ENCODE peak calls at places on chromosomes 5 and 9, in four cellular contexts. One of them, this sample, is unnamed. For H3K9me2, the result is how much of the 10 kb centered on the place peaks cover.

GRCh38 chr5:141838326-141839014 is 39.7 kb downstream of the PCDH1 start:
- DNase-seq in MM.1S: no peak
- DNase-seq in GM23248: no peak
- DNase-seq in PC-3: no peak
- DNase-seq in this sample: no peak

GRCh38 chr9:35771079-35771441 is 17.0 kb upstream of the MSMP start:
- DNase-seq in GM23248: no peak
- DNase-seq in PC-3: peak
- DNase-seq in MM.1S: no peak
- DNase-seq in this sample: no peak

GRCh38 chr9:89903076-89903475 is 298.3 kb downstream of the GADD45G start:
- DNase-seq in PC-3: no peak
- DNase-seq in GM23248: no peak
- DNase-seq in MM.1S: no peak
- DNase-seq in this sample: no peak

GRCh38 chr5:172795401-172795977 is 24.5 kb upstream of the DUSP1 start:
- DNase-seq in PC-3: no peak
- DNase-seq in GM23248: peak
- DNase-seq in MM.1S: no peak
- DNase-seq in this sample: no peak

GRCh38 chr9:602716-603115 is 238.8 kb upstream of the DMRT1 start:
- DNase-seq in GM23248: no peak
- DNase-seq in PC-3: no peak
- DNase-seq in MM.1S: no peak
- DNase-seq in this sample: no peak

GRCh38 chr9:101453776-101454570 is 18.4 kb upstream of the ALDOB start:
- DNase-seq in GM23248: peak
- DNase-seq in MM.1S: no peak
- DNase-seq in PC-3: no peak
- DNase-seq in this sample: no peak

GRCh38 chr5:142720561-142721275 is 34.8 kb upstream of the FGF1 start:
- DNase-seq in MM.1S: peak
- DNase-seq in GM23248: no peak
- DNase-seq in PC-3: peak
- DNase-seq in this sample: no peak

GRCh38 chr9:97076238-97076637 is 37.3 kb upstream of the CTSV start:
- DNase-seq in PC-3: no peak
- DNase-seq in GM23248: no peak
- DNase-seq in MM.1S: no peak
- DNase-seq in this sample: no peak

GRCh38 chr5:98602534-98603112 is 170.8 kb upstream of the RGMB start:
- DNase-seq in PC-3: no peak
- DNase-seq in GM23248: no peak
- DNase-seq in MM.1S: no peak
- DNase-seq in this sample: no peak

GRCh38 chr5:170752257-170753215 is 31.0 kb upstream of the GABRP start:
- DNase-seq in PC-3: no peak
- DNase-seq in GM23248: no peak
- DNase-seq in MM.1S: no peak
- DNase-seq in this sample: no peak

DNA sequence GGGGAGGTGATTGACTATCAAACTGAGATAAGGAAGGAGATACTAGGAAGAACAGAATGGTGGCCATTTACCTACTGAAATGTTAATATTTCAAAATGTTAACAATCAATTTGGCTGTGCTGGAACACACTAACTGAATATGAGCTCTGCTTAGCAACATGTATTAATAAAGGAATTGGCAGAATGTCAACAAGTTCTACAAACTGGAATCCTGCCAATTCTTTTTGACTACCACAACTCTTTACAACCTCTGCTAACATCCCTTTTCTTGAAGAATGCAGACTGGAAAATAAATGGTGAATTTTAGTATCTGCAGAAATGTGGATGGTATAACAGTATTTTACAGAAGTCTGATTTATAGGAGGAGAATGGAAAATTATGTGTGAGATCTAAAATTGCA is 446.4 kb downstream of the ISL1 start:
- DNase-seq in GM23248: no peak
- DNase-seq in PC-3: peak
- DNase-seq in MM.1S: no peak
- DNase-seq in this sample: no peak
- H3K27ac ChIP-seq in GM23248: no peak
- H3K27ac ChIP-seq in PC-3: peak
- H3K27ac ChIP-seq in MM.1S: no peak
- H3K27ac ChIP-seq in this sample: no peak

GRCh38 chr5:8208307-8208706 is 339.4 kb downstream of the MTRR start:
- DNase-seq in PC-3: no peak
- DNase-seq in MM.1S: no peak
- DNase-seq in GM23248: no peak
- DNase-seq in this sample: no peak
- H3K4me3 ChIP-seq in PC-3: no peak
- H3K4me3 ChIP-seq in MM.1S: no peak
- H3K4me3 ChIP-seq in GM23248: no peak
- H3K4me3 ChIP-seq in this sample: no peak

GRCh38 chr9:82894961-82895902 is 167.7 kb downstream of the RASEF start:
- DNase-seq in GM23248: no peak
- DNase-seq in MM.1S: no peak
- DNase-seq in PC-3: no peak
- DNase-seq in this sample: no peak
- H3K9me2 ChIP-seq in GM23248: under half
- H3K9me2 ChIP-seq in MM.1S: under half
- H3K9me2 ChIP-seq in PC-3: under half
- H3K9me2 ChIP-seq in this sample: under half

DNA sequence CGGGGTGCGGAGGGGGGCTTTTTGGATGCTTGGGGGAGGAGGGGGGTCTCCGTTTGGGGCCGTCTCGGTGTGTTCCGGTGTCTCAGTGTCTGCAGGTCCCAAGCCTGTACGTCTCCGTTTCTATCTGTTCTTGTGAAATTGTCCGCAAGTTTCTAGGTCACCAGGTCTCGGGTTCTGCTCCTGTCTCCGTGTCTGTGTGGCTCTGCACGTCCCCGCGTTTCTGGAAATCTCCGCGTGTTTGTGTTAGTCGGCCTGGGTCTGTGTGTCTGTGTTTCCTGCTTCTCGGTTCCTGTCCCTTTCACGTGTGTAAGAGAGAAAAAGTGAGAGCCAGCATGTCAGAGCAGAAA is 947 bp downstream of the COL27A1 start:
- DNase-seq in MM.1S: no peak
- DNase-seq in PC-3: no peak
- DNase-seq in GM23248: peak
- DNase-seq in this sample: no peak
- H3K27ac ChIP-seq in MM.1S: no peak
- H3K27ac ChIP-seq in PC-3: no peak
- H3K27ac ChIP-seq in GM23248: peak
- H3K27ac ChIP-seq in this sample: no peak

DNA sequence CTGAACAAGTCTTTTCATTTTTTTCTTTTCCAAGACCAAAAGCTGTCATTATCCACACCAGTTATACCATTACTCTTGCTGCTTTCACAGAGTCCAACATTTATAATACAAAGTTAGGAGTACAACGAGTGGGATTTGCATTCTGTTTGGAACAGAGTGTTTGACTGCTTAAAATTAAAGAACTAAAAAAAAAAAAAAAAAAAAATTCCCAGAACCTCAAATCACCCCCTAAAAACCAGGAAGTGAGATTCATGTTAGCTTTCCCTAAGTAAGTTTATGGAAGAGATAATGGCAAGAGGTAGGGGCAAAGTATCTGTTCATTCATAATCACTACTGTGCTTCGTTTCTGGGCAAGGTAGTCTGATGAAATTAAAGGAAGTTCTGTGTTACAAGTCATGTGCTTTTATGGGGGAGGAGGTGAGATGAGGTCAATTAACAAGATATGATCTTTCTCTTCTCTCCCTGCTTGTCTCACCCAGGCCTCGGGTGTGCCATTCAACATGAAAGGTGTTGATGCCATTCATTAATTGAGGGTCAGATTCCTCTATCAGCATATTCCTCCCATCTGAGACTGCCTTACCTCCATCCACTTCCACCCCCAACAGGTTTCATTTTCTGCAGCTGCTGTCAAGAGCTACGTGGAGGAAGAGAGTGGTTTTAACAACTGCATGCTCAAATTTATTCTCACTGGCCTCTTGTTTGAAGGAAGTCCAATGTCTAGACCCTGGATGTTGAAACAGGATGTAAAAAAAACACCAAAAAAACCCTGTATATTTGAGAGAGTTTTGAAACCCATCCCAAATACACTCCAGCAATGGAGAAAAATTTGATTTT is 58.1 kb downstream of the MARCHF3 start:
- DNase-seq in GM23248: no peak
- DNase-seq in MM.1S: peak
- DNase-seq in PC-3: no peak
- DNase-seq in this sample: peak
- H3K4me3 ChIP-seq in GM23248: no peak
- H3K4me3 ChIP-seq in MM.1S: peak
- H3K4me3 ChIP-seq in PC-3: no peak
- H3K4me3 ChIP-seq in this sample: peak

DNA sequence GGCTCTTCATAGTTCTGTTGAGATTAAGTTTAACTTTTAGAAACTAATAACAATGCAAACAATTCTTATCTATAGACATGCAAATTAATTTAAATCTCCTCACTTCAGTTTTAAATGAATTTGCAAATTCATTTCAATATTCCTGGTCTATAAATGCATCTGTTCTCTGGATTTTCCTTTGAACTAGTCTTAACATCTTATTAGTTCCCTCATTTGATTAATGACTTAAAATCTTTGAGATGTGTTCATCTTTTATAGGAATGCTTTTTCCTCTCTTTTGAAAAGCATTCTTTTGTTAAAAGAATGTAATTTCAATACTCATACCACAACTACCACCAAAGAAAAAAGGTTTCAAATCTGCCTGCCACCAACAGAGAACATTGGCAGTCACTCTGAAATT is 169.4 kb downstream of the RASEF start:
- DNase-seq in PC-3: no peak
- DNase-seq in GM23248: no peak
- DNase-seq in MM.1S: no peak
- DNase-seq in this sample: no peak
- H3K9me2 ChIP-seq in PC-3: under half
- H3K9me2 ChIP-seq in GM23248: under half
- H3K9me2 ChIP-seq in MM.1S: under half
- H3K9me2 ChIP-seq in this sample: under half

GRCh38 chr5:33692983-33693382 is 198.8 kb downstream of the ADAMTS12 start:
- DNase-seq in PC-3: peak
- DNase-seq in MM.1S: no peak
- DNase-seq in GM23248: no peak
- DNase-seq in this sample: no peak

GRCh38 chr5:33685873-33686550 is 205.8 kb downstream of the ADAMTS12 start:
- DNase-seq in PC-3: no peak
- DNase-seq in MM.1S: no peak
- DNase-seq in GM23248: no peak
- DNase-seq in this sample: no peak

GRCh38 chr5:33691846-33692245 is 199.9 kb downstream of the ADAMTS12 start:
- DNase-seq in MM.1S: no peak
- DNase-seq in GM23248: no peak
- DNase-seq in PC-3: no peak
- DNase-seq in this sample: no peak

GRCh38 chr5:33688041-33688980 is 203.5 kb downstream of the ADAMTS12 start:
- DNase-seq in PC-3: no peak
- DNase-seq in GM23248: peak
- DNase-seq in MM.1S: no peak
- DNase-seq in this sample: no peak

DNA sequence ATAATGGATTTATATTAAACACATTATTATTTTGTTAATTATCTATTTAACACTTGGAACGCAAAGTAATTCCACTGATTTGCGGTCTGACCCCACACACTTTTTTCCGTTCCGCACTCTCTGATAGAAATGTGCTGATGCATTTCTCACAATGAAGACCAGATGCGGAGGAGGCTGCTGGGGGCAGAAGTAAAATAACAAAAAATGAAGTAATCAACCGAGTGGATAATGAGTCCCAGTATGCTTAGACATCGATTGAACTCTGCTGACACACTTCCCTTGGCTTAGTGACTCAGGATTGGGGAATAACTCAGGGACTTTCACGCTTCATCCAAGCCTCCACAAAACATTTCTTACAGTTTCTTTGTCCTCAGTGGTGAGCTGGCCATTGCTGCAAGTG is 201.1 kb downstream of the ADAMTS12 start:
- DNase-seq in GM23248: peak
- DNase-seq in PC-3: peak
- DNase-seq in MM.1S: no peak
- DNase-seq in this sample: no peak
- H3K27ac ChIP-seq in GM23248: peak
- H3K27ac ChIP-seq in PC-3: no peak
- H3K27ac ChIP-seq in MM.1S: no peak
- H3K27ac ChIP-seq in this sample: no peak

GRCh38 chr5:78003914-78004313 is 227.8 kb upstream of the TBCA start:
- DNase-seq in GM23248: no peak
- DNase-seq in PC-3: no peak
- DNase-seq in MM.1S: no peak
- DNase-seq in this sample: no peak

GRCh38 chr5:78002690-78003089 is 226.6 kb upstream of the TBCA start:
- DNase-seq in MM.1S: no peak
- DNase-seq in PC-3: no peak
- DNase-seq in GM23248: no peak
- DNase-seq in this sample: no peak

GRCh38 chr5:78004559-78004958 is 228.4 kb upstream of the TBCA start:
- DNase-seq in GM23248: no peak
- DNase-seq in MM.1S: no peak
- DNase-seq in PC-3: no peak
- DNase-seq in this sample: no peak

GRCh38 chr5:78005021-78005785 is 229.1 kb upstream of the TBCA start:
- DNase-seq in GM23248: peak
- DNase-seq in MM.1S: no peak
- DNase-seq in PC-3: peak
- DNase-seq in this sample: no peak

DNA sequence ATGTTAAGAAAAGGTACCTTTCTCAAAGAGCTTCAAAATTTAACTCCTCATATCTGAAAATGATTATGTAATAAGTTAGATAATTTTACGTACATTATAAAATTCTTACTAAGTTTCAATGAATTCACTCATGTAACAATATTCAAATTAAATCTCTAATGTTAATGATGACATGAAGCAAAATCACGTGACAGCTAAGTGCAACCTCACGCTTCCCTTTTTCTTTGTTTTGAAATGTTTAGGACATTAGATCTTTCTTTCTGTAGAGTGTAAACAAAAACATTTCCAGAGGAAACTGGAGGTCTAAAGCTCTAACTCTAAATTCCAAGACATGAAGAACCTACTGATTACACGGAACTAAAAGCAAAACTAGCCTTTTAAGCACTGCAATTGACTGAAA is 227.3 kb upstream of the TBCA start:
- DNase-seq in MM.1S: no peak
- DNase-seq in PC-3: no peak
- DNase-seq in GM23248: no peak
- DNase-seq in this sample: no peak
- H3K4me3 ChIP-seq in MM.1S: no peak
- H3K4me3 ChIP-seq in PC-3: no peak
- H3K4me3 ChIP-seq in GM23248: no peak
- H3K4me3 ChIP-seq in this sample: no peak

GRCh38 chr9:85716031-85716877 is 25.5 kb downstream of the AGTPBP1 start:
- DNase-seq in MM.1S: no peak
- DNase-seq in PC-3: peak
- DNase-seq in GM23248: peak
- DNase-seq in this sample: peak
- H3K9me2 ChIP-seq in MM.1S: under half
- H3K9me2 ChIP-seq in PC-3: under half
- H3K9me2 ChIP-seq in GM23248: under half
- H3K9me2 ChIP-seq in this sample: under half

GRCh38 chr5:55303238-55303690 is 4.2 kb downstream of the DHX29 start:
- DNase-seq in GM23248: peak
- DNase-seq in PC-3: peak
- DNase-seq in MM.1S: no peak
- DNase-seq in this sample: no peak
- H3K27ac ChIP-seq in GM23248: peak
- H3K27ac ChIP-seq in PC-3: peak
- H3K27ac ChIP-seq in MM.1S: no peak
- H3K27ac ChIP-seq in this sample: no peak

This sample was measured in OCI-LY7.